ENCODE peak calls at places on chromosome 18, in five cellular contexts. F is left ventricle myocardium inferior, G is prostate gland, H is foreskin keratinocyte, A is fibroblast of the aortic adventitia. Z is an unnamed sample.

GRCh38 chr18:24633121-24633520 is 172.7 kb downstream of the HRH4 start:
- DNase-seq in A (no peak), F (no peak), H (no peak), G (no peak), Z (no peak)

GRCh38 chr18:23710946-23711345 is 21.7 kb downstream of the LAMA3 start:
- DNase-seq in G (no peak), H (no peak), A (no peak), F (no peak), Z (no peak)

GRCh38 chr18:78542204-78542603 is 437.4 kb upstream of the SALL3 start:
- DNase-seq in H (no peak), A (no peak), G (peak), F (peak), Z (no peak)

GRCh38 chr18:58496937-58497336 is 132.0 kb downstream of the ALPK2 start:
- DNase-seq in G (no peak), F (no peak), A (no peak), H (no peak), Z (no peak)

GRCh38 chr18:24992491-24992890 is 359.5 kb downstream of the ZNF521 start:
- DNase-seq in A (no peak), H (no peak), F (no peak), G (no peak), Z (no peak)

GRCh38 chr18:3823073-3823472 is 373.1 kb downstream of the TGIF1 start:
- DNase-seq in H (no peak), F (no peak), A (no peak), G (no peak), Z (no peak)

GRCh38 chr18:23752796-23753195 is 63.5 kb downstream of the LAMA3 start:
- DNase-seq in A (peak), H (no peak), G (no peak), F (no peak), Z (no peak)

GRCh38 chr18:21826196-21826595 is 85.6 kb downstream of the MIB1 start:
- DNase-seq in F (no peak), G (no peak), A (peak), H (peak), Z (no peak)

GRCh38 chr18:159037-159652 is 788 bp downstream of the USP14 start:
- DNase-seq in A (peak), G (no peak), F (no peak), H (peak), Z (no peak)

GRCh38 chr18:76475450-76476203 is 19.4 kb downstream of the ZNF516 start:
- DNase-seq in G (no peak), H (no peak), A (no peak), F (no peak), Z (no peak)

GRCh38 chr18:10558243-10558966 is 32.6 kb downstream of the NAPG start:
- DNase-seq in H (no peak), A (no peak), G (peak), F (no peak), Z (peak)

GRCh38 chr18:80041424-80041823 is 7.2 kb downstream of the RBFA start:
- DNase-seq in H (no peak), F (no peak), G (no peak), A (no peak), Z (no peak)

GRCh38 chr18:74742573-74742972 is 144.9 kb downstream of the ZNF407 start:
- DNase-seq in G (no peak), A (peak), H (no peak), F (no peak), Z (no peak)

GRCh38 chr18:75005622-75006021 is 203.3 kb downstream of the PTGR3 start:
- DNase-seq in F (no peak), H (no peak), G (no peak), A (peak), Z (no peak)

GRCh38 chr18:44859263-44859662 is 178.6 kb downstream of the SETBP1 start:
- DNase-seq in A (no peak), G (no peak), H (no peak), F (no peak), Z (no peak)

GRCh38 chr18:25080988-25081387 is 271.0 kb downstream of the ZNF521 start:
- DNase-seq in G (no peak), H (no peak), A (no peak), F (no peak), Z (no peak)

GRCh38 chr18:70553245-70553960 is 264.6 kb downstream of the SOCS6 start:
- DNase-seq in A (no peak), H (no peak), G (no peak), F (no peak), Z (no peak)

GRCh38 chr18:79754022-79754761 is 43.5 kb upstream of the KCNG2 start:
- DNase-seq in A (no peak), G (no peak), H (no peak), F (no peak), Z (peak)

GRCh38 chr18:26309283-26309682 is 83.0 kb downstream of the TAF4B start:
- DNase-seq in H (no peak), A (peak), F (no peak), G (no peak), Z (no peak)

GRCh38 chr18:59874166-59874565 is 25.6 kb upstream of the PMAIP1 start:
- DNase-seq in H (no peak), F (no peak), A (peak), G (no peak), Z (no peak)

GRCh38 chr18:9711361-9712129 is 3.4 kb downstream of the RAB31 start:
- DNase-seq in A (no peak), H (no peak), G (no peak), F (no peak), Z (no peak)

GRCh38 chr18:9596257-9596656 is 18.1 kb downstream of the PPP4R1 start:
- DNase-seq in G (no peak), F (no peak), H (no peak), A (peak), Z (no peak)

GRCh38 chr18:75183524-75183923 is 25.4 kb downstream of the PTGR3 start:
- DNase-seq in G (no peak), F (no peak), A (no peak), H (peak), Z (no peak)

GRCh38 chr18:31454066-31454708 is 6.6 kb downstream of the DSG3 start:
- DNase-seq in G (peak), F (no peak), H (peak), A (peak), Z (no peak)

GRCh38 chr18:28952339-28952738 is 775.4 kb upstream of the CDH2 start:
- DNase-seq in F (no peak), A (no peak), G (no peak), H (no peak), Z (no peak)

GRCh38 chr18:10033038-10033437 is 119.2 kb downstream of the VAPA start:
- DNase-seq in A (no peak), G (no peak), H (no peak), F (no peak), Z (no peak)

GRCh38 chr18:57819671-57820460 is 16.8 kb upstream of the ATP8B1 start:
- DNase-seq in H (peak), F (peak), A (peak), G (peak), Z (no peak)

GRCh38 chr18:74375999-74376398 is 60.4 kb downstream of the C18orf63 start:
- DNase-seq in G (no peak), A (no peak), H (no peak), F (no peak), Z (no peak)

GRCh38 chr18:61606759-61607158 is 273.5 kb downstream of the CDH20 start:
- DNase-seq in A (peak), H (peak), G (peak), F (peak), Z (no peak)

GRCh38 chr18:8559612-8560011 is 49.6 kb upstream of the RAB12 start:
- DNase-seq in F (no peak), H (peak), A (no peak), G (no peak), Z (no peak)

GRCh38 chr18:25229080-25229479 is 122.9 kb downstream of the ZNF521 start:
- DNase-seq in H (no peak), F (no peak), G (peak), A (peak), Z (no peak)

GRCh38 chr18:23550898-23551297 is 35.4 kb downstream of the NPC1 start:
- DNase-seq in F (no peak), G (no peak), H (no peak), A (no peak), Z (no peak)

GRCh38 chr18:23580677-23581367 is 5.5 kb downstream of the NPC1 start:
- DNase-seq in G (no peak), A (peak), F (no peak), H (no peak), Z (no peak)

GRCh38 chr18:13642440-13642827 is 83.9 kb downstream of the FAM210A start:
- DNase-seq in H (no peak), G (no peak), F (no peak), A (no peak), Z (no peak)

GRCh38 chr18:23703057-23703986 is 14.1 kb downstream of the LAMA3 start:
- DNase-seq in F (no peak), A (peak), G (peak), H (no peak), Z (no peak)

GRCh38 chr18:66819235-66819634 is 215.3 kb upstream of the CDH19 start:
- DNase-seq in G (no peak), F (no peak), A (no peak), H (no peak), Z (no peak)
- TF ChIP-seq CTCF in G (no peak), F (no peak), A (no peak), H (no peak), Z (no peak)

GRCh38 chr18:49335677-49336076 is 124.8 kb downstream of the DYM start:
- DNase-seq in H (no peak), F (no peak), G (no peak), A (no peak), Z (no peak)
- TF ChIP-seq CTCF in H (peak), F (peak), G (no peak), A (no peak), Z (no peak)

DNA sequence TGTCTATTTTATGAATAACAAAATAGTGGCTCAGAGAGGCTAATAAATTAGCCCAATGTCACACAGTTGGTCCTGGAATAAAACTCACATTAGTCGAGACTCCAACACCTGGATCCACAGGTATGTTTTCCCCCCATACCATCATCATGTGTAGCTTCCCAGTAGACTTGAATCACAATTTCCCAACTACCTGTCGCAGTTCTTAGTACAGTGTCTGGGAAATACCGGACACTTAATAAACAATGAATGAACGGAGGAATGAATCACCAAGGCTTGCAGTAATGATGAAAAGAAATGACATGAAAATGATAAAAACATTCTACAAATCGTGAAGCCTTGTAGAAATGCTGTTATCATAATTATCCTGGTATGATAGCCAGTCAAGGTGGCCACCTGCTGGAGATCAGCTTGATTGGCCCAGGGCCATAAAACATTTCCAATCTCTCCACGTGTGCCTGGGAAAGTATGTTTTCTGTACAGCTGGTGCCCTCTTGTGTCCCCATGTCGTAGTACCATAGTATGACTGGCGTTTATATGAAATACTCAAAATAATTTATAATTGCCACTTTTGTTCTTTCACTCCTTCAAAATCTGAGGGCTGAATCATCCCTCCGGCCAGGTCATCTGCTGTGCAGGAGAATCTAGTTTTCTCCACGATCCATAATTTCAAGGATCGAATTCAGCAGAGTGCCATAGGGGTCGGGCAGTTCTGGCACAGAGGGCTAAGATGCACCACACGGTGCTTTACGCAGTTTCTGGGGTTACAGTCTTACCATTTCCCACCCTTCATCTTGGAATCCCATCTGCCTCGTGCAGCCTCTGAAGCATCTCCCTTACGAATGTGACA is 95.4 kb downstream of the LAMA1 start:
- DNase-seq in H (peak), F (no peak), A (no peak), G (peak), Z (no peak)
- TF ChIP-seq CTCF in H (peak), F (peak), A (no peak), G (peak), Z (peak)

GRCh38 chr18:47283476-47283875 is 32.0 kb upstream of the SKOR2 start:
- DNase-seq in F (no peak), A (peak), H (no peak), G (no peak), Z (no peak)
- TF ChIP-seq CTCF in F (peak), A (peak), H (peak), G (no peak), Z (no peak)

Z was measured in spleen.